ENCODE peak calls at places on chromosomes 5 and 9, in four cellular contexts. One of them, this sample, is unnamed.

GRCh38 chr5:155193018-155193417 is 179.5 kb downstream of the KIF4B start:
- DNase-seq in stimulated activated CD8-positive, alpha-beta memory T cell treated with anti-CD3 and anti-CD28 coated beads, Interleukin-2, amount 100 ng/mL, for 48 hours: no peak
- DNase-seq in HTR-8/SVneo: no peak
- DNase-seq in aorta: no peak
- DNase-seq in this sample: no peak

GRCh38 chr5:68187268-68188055 is 28.1 kb upstream of the PIK3R1 start:
- DNase-seq in stimulated activated CD8-positive, alpha-beta memory T cell treated with anti-CD3 and anti-CD28 coated beads, Interleukin-2, amount 100 ng/mL, for 48 hours: no peak
- DNase-seq in aorta: no peak
- DNase-seq in HTR-8/SVneo: no peak
- DNase-seq in this sample: no peak

GRCh38 chr9:129311638-129312037 is 133.6 kb upstream of the IER5L start:
- DNase-seq in HTR-8/SVneo: no peak
- DNase-seq in stimulated activated CD8-positive, alpha-beta memory T cell treated with anti-CD3 and anti-CD28 coated beads, Interleukin-2, amount 100 ng/mL, for 48 hours: no peak
- DNase-seq in aorta: no peak
- DNase-seq in this sample: no peak

GRCh38 chr9:88537743-88538055 is 2.7 kb downstream of the NXNL2 start:
- DNase-seq in HTR-8/SVneo: peak
- DNase-seq in aorta: peak
- DNase-seq in stimulated activated CD8-positive, alpha-beta memory T cell treated with anti-CD3 and anti-CD28 coated beads, Interleukin-2, amount 100 ng/mL, for 48 hours: no peak
- DNase-seq in this sample: peak

GRCh38 chr9:93567271-93567959 is 9.0 kb upstream of the PHF2 start:
- DNase-seq in stimulated activated CD8-positive, alpha-beta memory T cell treated with anti-CD3 and anti-CD28 coated beads, Interleukin-2, amount 100 ng/mL, for 48 hours: no peak
- DNase-seq in aorta: no peak
- DNase-seq in HTR-8/SVneo: no peak
- DNase-seq in this sample: no peak

GRCh38 chr5:142717582-142718215 is 31.8 kb upstream of the FGF1 start:
- DNase-seq in stimulated activated CD8-positive, alpha-beta memory T cell treated with anti-CD3 and anti-CD28 coated beads, Interleukin-2, amount 100 ng/mL, for 48 hours: no peak
- DNase-seq in HTR-8/SVneo: peak
- DNase-seq in aorta: no peak
- DNase-seq in this sample: peak

GRCh38 chr5:134595458-134595838 is 37.2 kb downstream of the SAR1B start:
- DNase-seq in aorta: no peak
- DNase-seq in HTR-8/SVneo: no peak
- DNase-seq in stimulated activated CD8-positive, alpha-beta memory T cell treated with anti-CD3 and anti-CD28 coated beads, Interleukin-2, amount 100 ng/mL, for 48 hours: no peak
- DNase-seq in this sample: no peak

GRCh38 chr5:95817430-95817829 is 5.1 kb downstream of the GLRX start:
- DNase-seq in aorta: no peak
- DNase-seq in stimulated activated CD8-positive, alpha-beta memory T cell treated with anti-CD3 and anti-CD28 coated beads, Interleukin-2, amount 100 ng/mL, for 48 hours: no peak
- DNase-seq in HTR-8/SVneo: peak
- DNase-seq in this sample: no peak

GRCh38 chr5:88825782-88826110 is 57.2 kb downstream of the MEF2C start:
- DNase-seq in aorta: no peak
- DNase-seq in stimulated activated CD8-positive, alpha-beta memory T cell treated with anti-CD3 and anti-CD28 coated beads, Interleukin-2, amount 100 ng/mL, for 48 hours: no peak
- DNase-seq in HTR-8/SVneo: no peak
- DNase-seq in this sample: no peak

GRCh38 chr9:90307177-90307833 is 335.3 kb downstream of the DIRAS2 start:
- DNase-seq in HTR-8/SVneo: no peak
- DNase-seq in stimulated activated CD8-positive, alpha-beta memory T cell treated with anti-CD3 and anti-CD28 coated beads, Interleukin-2, amount 100 ng/mL, for 48 hours: no peak
- DNase-seq in aorta: no peak
- DNase-seq in this sample: no peak

GRCh38 chr9:114302727-114303126 is 20.2 kb upstream of the ORM1 start:
- DNase-seq in HTR-8/SVneo: no peak
- DNase-seq in stimulated activated CD8-positive, alpha-beta memory T cell treated with anti-CD3 and anti-CD28 coated beads, Interleukin-2, amount 100 ng/mL, for 48 hours: no peak
- DNase-seq in aorta: no peak
- DNase-seq in this sample: no peak

GRCh38 chr9:89483592-89484474 is 14.1 kb downstream of the SEMA4D start:
- DNase-seq in HTR-8/SVneo: no peak
- DNase-seq in aorta: no peak
- DNase-seq in stimulated activated CD8-positive, alpha-beta memory T cell treated with anti-CD3 and anti-CD28 coated beads, Interleukin-2, amount 100 ng/mL, for 48 hours: no peak
- DNase-seq in this sample: no peak